ENCODE peak calls at places on chromosomes 6 and 20, in five cellular contexts. O is colonic mucosa, H is cardiac muscle cell, E is A549, V is GM23248. M is an unnamed sample. For H3K4me1, the result is how much of the 10 kb centered on the place peaks cover.

GRCh38 chr6:1250489-1251197 is 61.3 kb upstream of the FOXQ1 start:
- DNase-seq in O (peak), H (no peak), E (no peak), V (peak), M (no peak)

GRCh38 chr6:376823-377571 is 14.6 kb upstream of the IRF4 start:
- DNase-seq in O (no peak), H (no peak), E (no peak), V (no peak), M (no peak)

GRCh38 chr20:64241061-64241460 is 14.5 kb upstream of the PCMTD2 start:
- DNase-seq in O (no peak), H (no peak), E (no peak), V (no peak), M (no peak)

GRCh38 chr20:58998656-58999055 is 8.4 kb downstream of the CTSZ start:
- DNase-seq in O (no peak), H (no peak), E (no peak), V (no peak), M (no peak)

GRCh38 chr6:112044856-112045255 is 9.0 kb upstream of the CCN6 start:
- DNase-seq in O (no peak), H (no peak), E (no peak), V (peak), M (no peak)

GRCh38 chr20:49899551-49900383 is 15.6 kb downstream of the SPATA2 start:
- DNase-seq in O (no peak), H (no peak), E (no peak), V (no peak), M (no peak)

GRCh38 chr6:13638626-13639025 is 23.5 kb downstream of the NOL7 start:
- DNase-seq in O (no peak), H (no peak), E (no peak), V (no peak), M (no peak)

GRCh38 chr20:6265204-6265904 is 142.5 kb upstream of the FERMT1 start:
- DNase-seq in O (no peak), H (peak), E (peak), V (peak), M (peak)

GRCh38 chr20:46400253-46400652 is 6.2 kb downstream of the ELMO2 start:
- DNase-seq in O (no peak), H (peak), E (no peak), V (peak), M (no peak)

GRCh38 chr6:41559655-41560439 is 13.7 kb downstream of the FOXP4 start:
- DNase-seq in O (no peak), H (no peak), E (no peak), V (no peak), M (no peak)
- H3K4me3 ChIP-seq in O (peak), H (peak), E (no peak), V (peak), M (peak)

GRCh38 chr6:106247733-106248132 is 77.8 kb downstream of the ATG5 start:
- DNase-seq in O (no peak), H (no peak), E (no peak), V (no peak), M (no peak)
- H3K4me1 ChIP-seq in O (under half), H (under half), E (under half), V (under half), M (under half)

DNA sequence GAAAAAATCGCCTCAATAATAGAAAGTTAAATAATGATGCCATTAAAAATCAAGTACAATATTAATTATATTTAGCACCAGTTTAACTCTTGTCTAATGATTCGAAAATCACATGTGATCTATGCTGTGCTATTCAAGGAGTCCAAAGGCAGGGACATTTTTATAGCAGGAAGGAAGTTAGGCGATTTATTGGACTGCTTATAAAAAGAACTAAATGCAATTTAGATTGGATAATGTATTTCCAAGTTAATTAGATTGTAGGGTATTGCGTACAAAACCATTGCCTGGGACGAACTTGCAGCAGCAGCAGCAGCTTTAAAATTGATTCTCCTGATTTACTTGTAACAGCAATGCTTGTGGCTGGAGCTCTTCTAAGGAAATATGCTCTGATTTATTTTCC is 87.4 kb upstream of the TMEM181 start:
- DNase-seq in O (no peak), H (no peak), E (no peak), V (no peak), M (peak)
- H3K27ac ChIP-seq in O (no peak), H (no peak), E (no peak), V (no peak), M (no peak)

GRCh38 chr6:137415127-137415833 is 78.9 kb downstream of the OLIG3 start:
- DNase-seq in O (peak), H (peak), E (no peak), V (peak), M (peak)

GRCh38 chr6:137413482-137413881 is 80.7 kb downstream of the OLIG3 start:
- DNase-seq in O (no peak), H (peak), E (no peak), V (no peak), M (no peak)

GRCh38 chr6:137416376-137417109 is 77.7 kb downstream of the OLIG3 start:
- DNase-seq in O (no peak), H (peak), E (no peak), V (peak), M (no peak)

GRCh38 chr6:137415834-137416190 is 78.4 kb downstream of the OLIG3 start:
- DNase-seq in O (no peak), H (no peak), E (no peak), V (no peak), M (no peak)

GRCh38 chr6:137414599-137414998 is 79.6 kb downstream of the OLIG3 start:
- DNase-seq in O (no peak), H (peak), E (no peak), V (no peak), M (peak)
- H3K4me3 ChIP-seq in O (peak), H (no peak), E (no peak), V (peak), M (no peak)